ENCODE peak calls at places on chromosomes 3 and 15, in six cellular contexts. W is fibroblast of villous mesenchyme; S is BE2C; N is MG63; I is fibroblast of pulmonary artery; X is Jurkat, Clone E6-1. J is an unnamed sample.

GRCh38 chr15:23022156-23022555 is 17.2 kb downstream of the TUBGCP5 start:
- DNase-seq in W (no peak), S (no peak), N (no peak), I (no peak), X (no peak), J (no peak)

GRCh38 chr3:114178770-114179368 is at the start of gene DRD3:
- DNase-seq in W (peak; percentile 39), S (no peak), N (peak; percentile 28), I (peak; percentile 70), X (peak; percentile 15), J (peak; percentile 33)

GRCh38 chr15:89088605-89089315 is 504 bp downstream of the ABHD2 start:
- DNase-seq in W (no peak), S (peak; percentile 21), N (peak; percentile 14), I (no peak), X (no peak), J (no peak)

GRCh38 chr3:2765002-2765579 is 345.1 kb downstream of the IL5RA start:
- DNase-seq in W (no peak), S (peak; percentile 8), N (no peak), I (no peak), X (peak; percentile 71), J (peak; percentile 12)

GRCh38 chr3:160945346-160945745 is 159.8 kb downstream of the B3GALNT1 start:
- DNase-seq in W (no peak), S (no peak), N (no peak), I (no peak), X (no peak), J (no peak)

GRCh38 chr3:137970914-137971831 is 38.8 kb upstream of the CLDN18 start:
- DNase-seq in W (peak; percentile 60), S (peak; percentile 83), N (peak; percentile 72), I (peak; percentile 68), X (peak; percentile 25), J (no peak)

GRCh38 chr15:84973492-84974460 is 7.9 kb upstream of the PDE8A start:
- DNase-seq in W (no peak), S (no peak), N (no peak), I (peak; percentile 53), X (no peak), J (no peak)

GRCh38 chr15:95262866-95263564 is 1031.7 kb downstream of the MCTP2 start:
- DNase-seq in W (peak; percentile 61), S (no peak), N (no peak), I (peak; percentile 76), X (no peak), J (no peak)

GRCh38 chr3:126528800-126529541 is 5.0 kb downstream of the CHST13 start:
- DNase-seq in W (peak; percentile 77), S (no peak), N (no peak), I (peak; percentile 20), X (no peak), J (no peak)

GRCh38 chr3:165523801-165524200 is 313.4 kb downstream of the BCHE start:
- DNase-seq in W (no peak), S (no peak), N (no peak), I (peak; percentile 63), X (no peak), J (no peak)

GRCh38 chr15:38696120-38696727 is 131.6 kb upstream of the RASGRP1 start:
- DNase-seq in W (peak; percentile 22), S (no peak), N (no peak), I (no peak), X (peak; percentile 79), J (peak; percentile 93)

GRCh38 chr3:66485291-66485968 is 15.4 kb downstream of the LRIG1 start:
- DNase-seq in W (peak; percentile 98), S (no peak), N (peak; percentile 39), I (peak; percentile 40), X (no peak), J (no peak)

GRCh38 chr3:57397175-57398026 is 104.9 kb upstream of the ASB14 start:
- DNase-seq in W (peak; percentile 58), S (peak; percentile 33), N (peak; percentile 14), I (peak; percentile 73), X (peak; percentile 74), J (peak; percentile 68)

GRCh38 chr15:83547168-83547567 is 100.0 kb downstream of the SH3GL3 start:
- DNase-seq in W (no peak), S (no peak), N (no peak), I (no peak), X (no peak), J (no peak)

GRCh38 chr15:101256756-101257155 is 4.9 kb upstream of the CHSY1 start:
- DNase-seq in W (no peak), S (no peak), N (no peak), I (no peak), X (peak; percentile 61), J (peak; percentile 54)

GRCh38 chr3:52077900-52078299 is 21.5 kb upstream of the DUSP7 start:
- DNase-seq in W (no peak), S (no peak), N (no peak), I (no peak), X (no peak), J (no peak)

GRCh38 chr15:81813215-81813614 is 232.6 kb downstream of the MEX3B start:
- DNase-seq in W (no peak), S (no peak), N (no peak), I (no peak), X (no peak), J (no peak)

GRCh38 chr15:79067434-79067833 is 23.1 kb downstream of the RASGRF1 start:
- DNase-seq in W (peak; percentile 57), S (no peak), N (no peak), I (no peak), X (no peak), J (no peak)

GRCh38 chr3:43770426-43771103 is 79.8 kb downstream of the ABHD5 start:
- DNase-seq in W (peak; percentile 48), S (peak; percentile 84), N (no peak), I (peak; percentile 36), X (no peak), J (no peak)

GRCh38 chr15:71940004-71940588 is 129.7 kb downstream of the NR2E3 start:
- DNase-seq in W (no peak), S (no peak), N (no peak), I (no peak), X (no peak), J (no peak)

GRCh38 chr15:24955549-24955929 is 752 bp downstream of the SNRPN start:
- DNase-seq in W (no peak), S (peak; percentile 14), N (no peak), I (no peak), X (no peak), J (no peak)

GRCh38 chr3:33937628-33938027 is 139.2 kb downstream of the PDCD6IP start:
- DNase-seq in W (no peak), S (no peak), N (no peak), I (no peak), X (no peak), J (no peak)

GRCh38 chr3:187263270-187263669 is 28.3 kb downstream of the MASP1 start:
- DNase-seq in W (peak; percentile 79), S (no peak), N (peak; percentile 26), I (peak; percentile 18), X (no peak), J (no peak)

GRCh38 chr3:47984089-47984759 is 32.0 kb downstream of the MAP4 start:
- DNase-seq in W (peak; percentile 66), S (no peak), N (peak; percentile 78), I (peak; percentile 72), X (no peak), J (no peak)

GRCh38 chr3:183244219-183244618 is 8.8 kb upstream of the B3GNT5 start:
- DNase-seq in W (peak; percentile 21), S (no peak), N (no peak), I (peak; percentile 77), X (no peak), J (no peak)

GRCh38 chr3:196141052-196141865 is 59.4 kb upstream of the TFRC start:
- DNase-seq in W (no peak), S (no peak), N (no peak), I (no peak), X (no peak), J (no peak)

GRCh38 chr3:257826-258225 is 61.3 kb downstream of the CHL1 start:
- DNase-seq in W (no peak), S (no peak), N (no peak), I (no peak), X (no peak), J (no peak)

GRCh38 chr3:52704611-52705437 is 767 bp downstream of the GLT8D1 start:
- DNase-seq in W (peak; percentile 40), S (no peak), N (no peak), I (peak; percentile 25), X (no peak), J (no peak)

GRCh38 chr15:23690450-23690852 is 3.3 kb upstream of the NDN start:
- DNase-seq in W (peak; percentile 70), S (peak; percentile 10), N (no peak), I (peak; percentile 93), X (no peak), J (no peak)

GRCh38 chr3:195102609-195103467 is 168.1 kb downstream of the XXYLT1 start:
- DNase-seq in W (peak; percentile 99), S (no peak), N (peak; percentile 78), I (peak; percentile 99), X (no peak), J (no peak)

GRCh38 chr3:54986294-54986693 is 58.4 kb upstream of the LRTM1 start:
- DNase-seq in W (no peak), S (no peak), N (no peak), I (no peak), X (no peak), J (no peak)
- H3K4me3 ChIP-seq in W (no peak overlapping the region), S (no peak overlapping the region), N (no peak overlapping the region), I (no peak overlapping the region), X (no peak overlapping the region), J (no peak overlapping the region)

GRCh38 chr3:190121061-190121765 is 516 bp upstream of the P3H2 start:
- DNase-seq in W (no peak), S (no peak), N (no peak), I (no peak), X (no peak), J (no peak)
- H3K4me3 ChIP-seq in W (peak overlapping the region; percentile 71), S (peak overlapping the region; percentile 45), N (peak overlapping the region; percentile 92), I (peak overlapping the region; percentile 65), X (no peak overlapping the region), J (no peak overlapping the region)

DNA sequence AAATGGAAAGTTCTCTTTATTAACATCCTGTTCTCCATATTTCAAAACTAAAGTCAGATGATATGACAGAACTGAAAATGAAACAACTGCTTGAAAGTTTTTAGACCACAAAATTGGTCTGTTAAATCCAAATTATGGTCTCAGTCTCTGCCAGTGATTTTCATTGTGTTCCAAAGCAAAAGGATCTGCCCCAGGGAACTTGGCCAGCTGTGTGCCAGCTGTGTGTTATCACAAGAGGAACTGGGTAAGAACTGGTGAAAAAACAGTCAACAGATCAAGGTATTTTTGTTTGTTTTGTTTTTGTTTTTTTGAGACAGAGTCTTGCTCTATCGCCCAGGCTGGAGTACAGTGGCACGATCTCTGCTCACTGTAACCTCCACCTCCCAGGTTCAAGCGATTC is 323.3 kb downstream of the CTNNB1 start:
- DNase-seq in W (no peak), S (no peak), N (no peak), I (no peak), X (no peak), J (no peak)
- H3K4me3 ChIP-seq in W (no peak overlapping the region), S (no peak overlapping the region), N (no peak overlapping the region), I (no peak overlapping the region), X (no peak overlapping the region), J (no peak overlapping the region)

DNA sequence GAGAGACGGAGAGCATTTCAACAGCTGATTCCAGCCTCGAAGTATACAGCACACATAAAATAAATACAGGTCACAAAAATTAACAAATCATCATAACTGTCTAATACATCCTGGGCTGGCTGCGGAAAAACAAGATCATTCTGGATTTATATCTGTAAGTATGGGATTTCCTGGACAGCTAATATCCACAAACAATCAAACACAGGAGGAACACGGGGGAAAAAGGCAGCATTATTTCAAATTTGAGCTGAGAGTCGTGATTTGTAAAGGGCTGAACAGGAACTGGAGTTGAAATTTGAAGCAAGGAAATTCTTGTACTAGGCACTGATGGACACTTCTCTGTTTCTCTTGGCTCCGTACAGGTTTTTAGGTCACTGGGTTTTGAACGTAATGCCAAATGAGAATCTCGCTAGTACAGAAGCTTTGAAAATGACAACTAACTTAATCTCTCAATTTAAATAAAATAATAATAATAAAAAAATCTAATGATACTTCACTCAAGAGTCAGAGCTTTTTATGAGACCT is 577.7 kb downstream of the FOXP1 start:
- DNase-seq in W (no peak), S (no peak), N (no peak), I (peak; percentile 41), X (no peak), J (no peak)
- H3K4me3 ChIP-seq in W (no peak overlapping the region), S (no peak overlapping the region), N (no peak overlapping the region), I (no peak overlapping the region), X (no peak overlapping the region), J (no peak overlapping the region)